ENCODE peak calls at places on chromosomes 1 and 21, in nine cellular contexts. One of them, this sample, is unnamed.

GRCh38 chr1:87113313-87113712 is 198.9 kb downstream of the HS2ST1 start:
- DNase-seq in fibroblast of mammary gland: peak; percentile 96
- DNase-seq in activated naive CD4-positive, alpha-beta T cell treated with anti-CD3 and anti-CD28 coated beads for 36 hours: no peak
- DNase-seq in AG20443: peak; percentile 93
- DNase-seq in nephron progenitor cell: no peak
- DNase-seq in suprapubic skin: no peak
- DNase-seq in HS-27A: peak; percentile 64
- DNase-seq in effector memory CD8-positive, alpha-beta T cell: no peak
- DNase-seq in psoas muscle: peak; percentile 35
- DNase-seq in this sample: peak; percentile 37

GRCh38 chr1:218456449-218456848 is 111.3 kb downstream of the TGFB2 start:
- DNase-seq in suprapubic skin: no peak
- DNase-seq in activated naive CD4-positive, alpha-beta T cell treated with anti-CD3 and anti-CD28 coated beads for 36 hours: no peak
- DNase-seq in nephron progenitor cell: no peak
- DNase-seq in fibroblast of mammary gland: no peak
- DNase-seq in HS-27A: no peak
- DNase-seq in AG20443: no peak
- DNase-seq in psoas muscle: no peak
- DNase-seq in effector memory CD8-positive, alpha-beta T cell: no peak
- DNase-seq in this sample: no peak

GRCh38 chr1:115524211-115524610 is 117.6 kb upstream of the VANGL1 start:
- DNase-seq in effector memory CD8-positive, alpha-beta T cell: no peak
- DNase-seq in activated naive CD4-positive, alpha-beta T cell treated with anti-CD3 and anti-CD28 coated beads for 36 hours: no peak
- DNase-seq in psoas muscle: no peak
- DNase-seq in HS-27A: no peak
- DNase-seq in suprapubic skin: no peak
- DNase-seq in fibroblast of mammary gland: no peak
- DNase-seq in AG20443: no peak
- DNase-seq in nephron progenitor cell: no peak
- DNase-seq in this sample: no peak

GRCh38 chr1:67811816-67812215 is 21.5 kb downstream of the GNG12 start:
- DNase-seq in suprapubic skin: no peak
- DNase-seq in effector memory CD8-positive, alpha-beta T cell: no peak
- DNase-seq in HS-27A: no peak
- DNase-seq in psoas muscle: no peak
- DNase-seq in AG20443: no peak
- DNase-seq in nephron progenitor cell: no peak
- DNase-seq in fibroblast of mammary gland: no peak
- DNase-seq in activated naive CD4-positive, alpha-beta T cell treated with anti-CD3 and anti-CD28 coated beads for 36 hours: no peak
- DNase-seq in this sample: no peak

GRCh38 chr1:175015243-175015642 is 8.0 kb downstream of the MRPS14 start:
- DNase-seq in nephron progenitor cell: no peak
- DNase-seq in psoas muscle: no peak
- DNase-seq in activated naive CD4-positive, alpha-beta T cell treated with anti-CD3 and anti-CD28 coated beads for 36 hours: no peak
- DNase-seq in effector memory CD8-positive, alpha-beta T cell: no peak
- DNase-seq in HS-27A: no peak
- DNase-seq in suprapubic skin: no peak
- DNase-seq in fibroblast of mammary gland: peak; percentile 60
- DNase-seq in AG20443: peak; percentile 47
- DNase-seq in this sample: peak; percentile 84

GRCh38 chr1:19315378-19316206 is 3.5 kb downstream of the SLC66A1 start:
- DNase-seq in HS-27A: no peak
- DNase-seq in nephron progenitor cell: no peak
- DNase-seq in psoas muscle: no peak
- DNase-seq in activated naive CD4-positive, alpha-beta T cell treated with anti-CD3 and anti-CD28 coated beads for 36 hours: no peak
- DNase-seq in effector memory CD8-positive, alpha-beta T cell: no peak
- DNase-seq in AG20443: no peak
- DNase-seq in fibroblast of mammary gland: peak; percentile 48
- DNase-seq in suprapubic skin: no peak
- DNase-seq in this sample: peak; percentile 40

GRCh38 chr1:115748396-115749130 is 20.0 kb downstream of the CASQ2 start:
- DNase-seq in fibroblast of mammary gland: peak; percentile 64
- DNase-seq in AG20443: peak; percentile 23
- DNase-seq in psoas muscle: no peak
- DNase-seq in activated naive CD4-positive, alpha-beta T cell treated with anti-CD3 and anti-CD28 coated beads for 36 hours: no peak
- DNase-seq in effector memory CD8-positive, alpha-beta T cell: no peak
- DNase-seq in suprapubic skin: no peak
- DNase-seq in HS-27A: no peak
- DNase-seq in nephron progenitor cell: no peak
- DNase-seq in this sample: peak; percentile 60

GRCh38 chr1:1703796-1704195 is 11.2 kb upstream of the SLC35E2B start:
- DNase-seq in suprapubic skin: peak; percentile 72
- DNase-seq in effector memory CD8-positive, alpha-beta T cell: no peak
- DNase-seq in fibroblast of mammary gland: no peak
- DNase-seq in psoas muscle: peak; percentile 14
- DNase-seq in nephron progenitor cell: no peak
- DNase-seq in AG20443: no peak
- DNase-seq in HS-27A: no peak
- DNase-seq in activated naive CD4-positive, alpha-beta T cell treated with anti-CD3 and anti-CD28 coated beads for 36 hours: no peak
- DNase-seq in this sample: no peak

GRCh38 chr1:1760345-1760650 is 18.0 kb downstream of the NADK start:
- DNase-seq in suprapubic skin: no peak
- DNase-seq in effector memory CD8-positive, alpha-beta T cell: no peak
- DNase-seq in nephron progenitor cell: no peak
- DNase-seq in psoas muscle: no peak
- DNase-seq in activated naive CD4-positive, alpha-beta T cell treated with anti-CD3 and anti-CD28 coated beads for 36 hours: no peak
- DNase-seq in HS-27A: no peak
- DNase-seq in AG20443: no peak
- DNase-seq in fibroblast of mammary gland: no peak
- DNase-seq in this sample: no peak

GRCh38 chr1:115430717-115431116 is 92.7 kb upstream of the NGF start:
- DNase-seq in effector memory CD8-positive, alpha-beta T cell: no peak
- DNase-seq in HS-27A: no peak
- DNase-seq in nephron progenitor cell: no peak
- DNase-seq in AG20443: peak; percentile 91
- DNase-seq in fibroblast of mammary gland: peak; percentile 98
- DNase-seq in activated naive CD4-positive, alpha-beta T cell treated with anti-CD3 and anti-CD28 coated beads for 36 hours: no peak
- DNase-seq in psoas muscle: peak; percentile 15
- DNase-seq in suprapubic skin: no peak
- DNase-seq in this sample: peak; percentile 73

GRCh38 chr1:109713636-109714035 is 1.6 kb downstream of the GSTM5 start:
- DNase-seq in suprapubic skin: no peak
- DNase-seq in fibroblast of mammary gland: no peak
- DNase-seq in nephron progenitor cell: no peak
- DNase-seq in activated naive CD4-positive, alpha-beta T cell treated with anti-CD3 and anti-CD28 coated beads for 36 hours: no peak
- DNase-seq in AG20443: peak; percentile 2
- DNase-seq in effector memory CD8-positive, alpha-beta T cell: no peak
- DNase-seq in psoas muscle: no peak
- DNase-seq in HS-27A: no peak
- DNase-seq in this sample: no peak

GRCh38 chr1:241548008-241548407 is 15.8 kb downstream of the KMO start:
- DNase-seq in psoas muscle: no peak
- DNase-seq in activated naive CD4-positive, alpha-beta T cell treated with anti-CD3 and anti-CD28 coated beads for 36 hours: no peak
- DNase-seq in HS-27A: no peak
- DNase-seq in AG20443: no peak
- DNase-seq in effector memory CD8-positive, alpha-beta T cell: no peak
- DNase-seq in fibroblast of mammary gland: no peak
- DNase-seq in nephron progenitor cell: no peak
- DNase-seq in suprapubic skin: no peak
- DNase-seq in this sample: no peak

GRCh38 chr1:64574301-64574700 is 104.4 kb downstream of the CACHD1 start:
- DNase-seq in fibroblast of mammary gland: peak; percentile 59
- DNase-seq in HS-27A: no peak
- DNase-seq in AG20443: no peak
- DNase-seq in nephron progenitor cell: no peak
- DNase-seq in activated naive CD4-positive, alpha-beta T cell treated with anti-CD3 and anti-CD28 coated beads for 36 hours: no peak
- DNase-seq in effector memory CD8-positive, alpha-beta T cell: no peak
- DNase-seq in psoas muscle: no peak
- DNase-seq in suprapubic skin: no peak
- DNase-seq in this sample: no peak

GRCh38 chr1:33361553-33362262 is 40.8 kb upstream of the A3GALT2 start:
- DNase-seq in fibroblast of mammary gland: no peak
- DNase-seq in AG20443: no peak
- DNase-seq in effector memory CD8-positive, alpha-beta T cell: no peak
- DNase-seq in activated naive CD4-positive, alpha-beta T cell treated with anti-CD3 and anti-CD28 coated beads for 36 hours: no peak
- DNase-seq in HS-27A: no peak
- DNase-seq in nephron progenitor cell: no peak
- DNase-seq in suprapubic skin: peak; percentile 2
- DNase-seq in psoas muscle: no peak
- DNase-seq in this sample: no peak

GRCh38 chr1:43991476-43992231 is at the start of gene CCDC24:
- DNase-seq in HS-27A: peak; percentile 78
- DNase-seq in AG20443: peak; percentile 95
- DNase-seq in fibroblast of mammary gland: peak; percentile 66
- DNase-seq in suprapubic skin: peak; percentile 90
- DNase-seq in nephron progenitor cell: peak; percentile 83
- DNase-seq in psoas muscle: peak; percentile 89
- DNase-seq in activated naive CD4-positive, alpha-beta T cell treated with anti-CD3 and anti-CD28 coated beads for 36 hours: peak; percentile 74
- DNase-seq in effector memory CD8-positive, alpha-beta T cell: peak; percentile 72
- DNase-seq in this sample: peak; percentile 95

GRCh38 chr1:35448344-35448801 is 108.8 kb downstream of the KIAA0319L start:
- DNase-seq in psoas muscle: no peak
- DNase-seq in suprapubic skin: no peak
- DNase-seq in AG20443: peak; percentile 93
- DNase-seq in effector memory CD8-positive, alpha-beta T cell: no peak
- DNase-seq in HS-27A: no peak
- DNase-seq in fibroblast of mammary gland: peak; percentile 99
- DNase-seq in activated naive CD4-positive, alpha-beta T cell treated with anti-CD3 and anti-CD28 coated beads for 36 hours: no peak
- DNase-seq in nephron progenitor cell: no peak
- DNase-seq in this sample: peak; percentile 91

GRCh38 chr1:182389619-182390047 is 2.0 kb downstream of the GLUL start:
- DNase-seq in nephron progenitor cell: no peak
- DNase-seq in effector memory CD8-positive, alpha-beta T cell: no peak
- DNase-seq in AG20443: peak; percentile 26
- DNase-seq in suprapubic skin: no peak
- DNase-seq in psoas muscle: no peak
- DNase-seq in HS-27A: no peak
- DNase-seq in fibroblast of mammary gland: no peak
- DNase-seq in activated naive CD4-positive, alpha-beta T cell treated with anti-CD3 and anti-CD28 coated beads for 36 hours: peak; percentile 22
- DNase-seq in this sample: peak; percentile 47

GRCh38 chr1:150875197-150876110 is 945 bp downstream of the ARNT start:
- DNase-seq in activated naive CD4-positive, alpha-beta T cell treated with anti-CD3 and anti-CD28 coated beads for 36 hours: peak; percentile 26
- DNase-seq in suprapubic skin: no peak
- DNase-seq in fibroblast of mammary gland: peak; percentile 20
- DNase-seq in psoas muscle: no peak
- DNase-seq in effector memory CD8-positive, alpha-beta T cell: no peak
- DNase-seq in HS-27A: no peak
- DNase-seq in AG20443: no peak
- DNase-seq in nephron progenitor cell: no peak
- DNase-seq in this sample: peak; percentile 59

GRCh38 chr1:215878128-215878527 is 311.0 kb downstream of the KCTD3 start:
- DNase-seq in HS-27A: no peak
- DNase-seq in AG20443: no peak
- DNase-seq in nephron progenitor cell: no peak
- DNase-seq in activated naive CD4-positive, alpha-beta T cell treated with anti-CD3 and anti-CD28 coated beads for 36 hours: no peak
- DNase-seq in psoas muscle: no peak
- DNase-seq in effector memory CD8-positive, alpha-beta T cell: no peak
- DNase-seq in fibroblast of mammary gland: peak; percentile 34
- DNase-seq in suprapubic skin: no peak
- DNase-seq in this sample: no peak

GRCh38 chr1:209618756-209619420 is 33.3 kb downstream of the LAMB3 start:
- DNase-seq in activated naive CD4-positive, alpha-beta T cell treated with anti-CD3 and anti-CD28 coated beads for 36 hours: no peak
- DNase-seq in nephron progenitor cell: no peak
- DNase-seq in AG20443: no peak
- DNase-seq in suprapubic skin: no peak
- DNase-seq in effector memory CD8-positive, alpha-beta T cell: no peak
- DNase-seq in fibroblast of mammary gland: no peak
- DNase-seq in HS-27A: no peak
- DNase-seq in psoas muscle: no peak
- DNase-seq in this sample: no peak

GRCh38 chr1:113534130-113534817 is 144.0 kb downstream of the MAGI3 start:
- DNase-seq in psoas muscle: no peak
- DNase-seq in effector memory CD8-positive, alpha-beta T cell: no peak
- DNase-seq in HS-27A: peak; percentile 79
- DNase-seq in AG20443: peak; percentile 57
- DNase-seq in activated naive CD4-positive, alpha-beta T cell treated with anti-CD3 and anti-CD28 coated beads for 36 hours: no peak
- DNase-seq in suprapubic skin: no peak
- DNase-seq in fibroblast of mammary gland: peak; percentile 80
- DNase-seq in nephron progenitor cell: no peak
- DNase-seq in this sample: peak; percentile 71

GRCh38 chr1:156431366-156432108 is 62.5 kb downstream of the RHBG start:
- DNase-seq in HS-27A: no peak
- DNase-seq in nephron progenitor cell: no peak
- DNase-seq in AG20443: no peak
- DNase-seq in effector memory CD8-positive, alpha-beta T cell: no peak
- DNase-seq in psoas muscle: no peak
- DNase-seq in activated naive CD4-positive, alpha-beta T cell treated with anti-CD3 and anti-CD28 coated beads for 36 hours: no peak
- DNase-seq in suprapubic skin: no peak
- DNase-seq in fibroblast of mammary gland: no peak
- DNase-seq in this sample: no peak

GRCh38 chr1:204319462-204319861 is 40.3 kb downstream of the PLEKHA6 start:
- DNase-seq in activated naive CD4-positive, alpha-beta T cell treated with anti-CD3 and anti-CD28 coated beads for 36 hours: no peak
- DNase-seq in AG20443: peak; percentile 79
- DNase-seq in psoas muscle: no peak
- DNase-seq in suprapubic skin: no peak
- DNase-seq in fibroblast of mammary gland: peak; percentile 90
- DNase-seq in HS-27A: no peak
- DNase-seq in effector memory CD8-positive, alpha-beta T cell: no peak
- DNase-seq in nephron progenitor cell: no peak
- DNase-seq in this sample: peak; percentile 89

GRCh38 chr1:94982403-94982802 is 55.5 kb upstream of the CNN3 start:
- DNase-seq in activated naive CD4-positive, alpha-beta T cell treated with anti-CD3 and anti-CD28 coated beads for 36 hours: no peak
- DNase-seq in suprapubic skin: no peak
- DNase-seq in AG20443: no peak
- DNase-seq in effector memory CD8-positive, alpha-beta T cell: no peak
- DNase-seq in HS-27A: no peak
- DNase-seq in psoas muscle: no peak
- DNase-seq in fibroblast of mammary gland: no peak
- DNase-seq in nephron progenitor cell: no peak
- DNase-seq in this sample: no peak

GRCh38 chr1:14282583-14283186 is 315.8 kb upstream of the KAZN start:
- DNase-seq in fibroblast of mammary gland: peak; percentile 5
- DNase-seq in effector memory CD8-positive, alpha-beta T cell: no peak
- DNase-seq in suprapubic skin: no peak
- DNase-seq in nephron progenitor cell: no peak
- DNase-seq in HS-27A: no peak
- DNase-seq in psoas muscle: no peak
- DNase-seq in activated naive CD4-positive, alpha-beta T cell treated with anti-CD3 and anti-CD28 coated beads for 36 hours: no peak
- DNase-seq in AG20443: peak; percentile 42
- DNase-seq in this sample: no peak

GRCh38 chr1:159943908-159944622 is 1.3 kb downstream of the IGSF9 start:
- DNase-seq in effector memory CD8-positive, alpha-beta T cell: no peak
- DNase-seq in nephron progenitor cell: no peak
- DNase-seq in AG20443: no peak
- DNase-seq in activated naive CD4-positive, alpha-beta T cell treated with anti-CD3 and anti-CD28 coated beads for 36 hours: no peak
- DNase-seq in fibroblast of mammary gland: no peak
- DNase-seq in psoas muscle: no peak
- DNase-seq in HS-27A: no peak
- DNase-seq in suprapubic skin: peak; percentile 74
- DNase-seq in this sample: no peak

GRCh38 chr1:237901284-237901870 is 10.7 kb upstream of the ZP4 start:
- DNase-seq in psoas muscle: no peak
- DNase-seq in HS-27A: no peak
- DNase-seq in suprapubic skin: no peak
- DNase-seq in nephron progenitor cell: no peak
- DNase-seq in effector memory CD8-positive, alpha-beta T cell: no peak
- DNase-seq in AG20443: no peak
- DNase-seq in activated naive CD4-positive, alpha-beta T cell treated with anti-CD3 and anti-CD28 coated beads for 36 hours: no peak
- DNase-seq in fibroblast of mammary gland: peak; percentile 34
- DNase-seq in this sample: no peak

GRCh38 chr1:182301026-182301436 is 90.6 kb downstream of the GLUL start:
- DNase-seq in AG20443: no peak
- DNase-seq in nephron progenitor cell: no peak
- DNase-seq in suprapubic skin: no peak
- DNase-seq in HS-27A: no peak
- DNase-seq in fibroblast of mammary gland: no peak
- DNase-seq in psoas muscle: no peak
- DNase-seq in activated naive CD4-positive, alpha-beta T cell treated with anti-CD3 and anti-CD28 coated beads for 36 hours: peak; percentile 70
- DNase-seq in effector memory CD8-positive, alpha-beta T cell: no peak
- DNase-seq in this sample: no peak

GRCh38 chr1:234780531-234781162 is 170.7 kb upstream of the IRF2BP2 start:
- DNase-seq in psoas muscle: peak; percentile 34
- DNase-seq in AG20443: peak; percentile 33
- DNase-seq in fibroblast of mammary gland: no peak
- DNase-seq in HS-27A: no peak
- DNase-seq in nephron progenitor cell: no peak
- DNase-seq in effector memory CD8-positive, alpha-beta T cell: no peak
- DNase-seq in activated naive CD4-positive, alpha-beta T cell treated with anti-CD3 and anti-CD28 coated beads for 36 hours: no peak
- DNase-seq in suprapubic skin: no peak
- DNase-seq in this sample: no peak

GRCh38 chr21:42617476-42617875 is 35.9 kb upstream of the PDE9A start:
- DNase-seq in activated naive CD4-positive, alpha-beta T cell treated with anti-CD3 and anti-CD28 coated beads for 36 hours: no peak
- DNase-seq in HS-27A: no peak
- DNase-seq in suprapubic skin: peak; percentile 72
- DNase-seq in AG20443: no peak
- DNase-seq in nephron progenitor cell: no peak
- DNase-seq in effector memory CD8-positive, alpha-beta T cell: no peak
- DNase-seq in psoas muscle: no peak
- DNase-seq in fibroblast of mammary gland: no peak
- DNase-seq in this sample: no peak

GRCh38 chr1:147541672-147542548 is 609 bp downstream of the BCL9 start:
- DNase-seq in AG20443: peak; percentile 55
- DNase-seq in HS-27A: no peak
- DNase-seq in psoas muscle: peak; percentile 45
- DNase-seq in activated naive CD4-positive, alpha-beta T cell treated with anti-CD3 and anti-CD28 coated beads for 36 hours: peak; percentile 47
- DNase-seq in nephron progenitor cell: peak; percentile 48
- DNase-seq in suprapubic skin: peak; percentile 85
- DNase-seq in fibroblast of mammary gland: peak; percentile 23
- DNase-seq in effector memory CD8-positive, alpha-beta T cell: no peak
- DNase-seq in this sample: peak; percentile 75

This sample was measured in adipocyte.